ENCODE peak calls at places on chromosomes 4 and X, in six cellular contexts. V is HL-60, R is left lung, W is HFF-Myc, E is GM10248, O is AG10803. P is an unnamed sample.

GRCh38 chrX:45322382-45322781 is 121.7 kb upstream of the DIPK2B start:
- DNase-seq in W (peak), V (peak), O (peak), R (no peak), E (no peak), P (peak)

GRCh38 chrX:153736871-153737441 is 12.3 kb downstream of the ABCD1 start:
- DNase-seq in V (no peak), R (no peak), W (no peak), O (no peak), E (no peak), P (no peak)

GRCh38 chr4:118833192-118833820 is 2.6 kb downstream of the SEC24D start:
- DNase-seq in W (no peak), R (no peak), O (no peak), V (no peak), E (no peak), P (no peak)

GRCh38 chr4:124177647-124178425 is 534.7 kb downstream of the ANKRD50 start:
- DNase-seq in R (no peak), W (peak), O (peak), V (no peak), E (no peak), P (no peak)

GRCh38 chr4:17142232-17142711 is 243.8 kb upstream of the LDB2 start:
- DNase-seq in R (no peak), E (no peak), V (peak), W (peak), O (peak), P (no peak)

GRCh38 chr4:64432674-64433073 is 23.4 kb upstream of the TECRL start:
- DNase-seq in E (no peak), W (no peak), R (no peak), V (no peak), O (no peak), P (no peak)

GRCh38 chr4:183638436-183638835 is 20.5 kb downstream of the RWDD4 start:
- DNase-seq in V (no peak), O (peak), W (no peak), E (no peak), R (no peak), P (no peak)

GRCh38 chr4:119493419-119493818 is 135.2 kb downstream of the PDE5A start:
- DNase-seq in V (no peak), O (peak), E (no peak), R (no peak), W (no peak), P (no peak)

GRCh38 chr4:15031993-15032660 is 29.8 kb downstream of the CPEB2 start:
- DNase-seq in O (peak), R (no peak), E (no peak), W (no peak), V (no peak), P (no peak)

GRCh38 chrX:22247169-22247568 is 25.5 kb upstream of the CBLL2 start:
- DNase-seq in R (no peak), V (no peak), O (peak), E (no peak), W (no peak), P (no peak)

P was measured in GDM1.